ENCODE peak calls at places on chromosomes 4 and X, in seven cellular contexts. One of them, this sample, is unnamed.

GRCh38 chr4:64807821-64808220 is 398.6 kb upstream of the TECRL start:
- DNase-seq in posterior cingulate gyrus: no peak
- DNase-seq in mesothelial cell of epicardium: no peak
- DNase-seq in left ventricle myocardium inferior: no peak
- DNase-seq in Right ventricle myocardium superior: no peak
- DNase-seq in AG20443: no peak
- DNase-seq in cardiac fibroblast: no peak
- DNase-seq in this sample: no peak

GRCh38 chr4:184453402-184454160 is 20.8 kb downstream of the IRF2 start:
- DNase-seq in posterior cingulate gyrus: no peak
- DNase-seq in mesothelial cell of epicardium: no peak
- DNase-seq in left ventricle myocardium inferior: no peak
- DNase-seq in Right ventricle myocardium superior: no peak
- DNase-seq in AG20443: peak; percentile 78
- DNase-seq in cardiac fibroblast: peak; percentile 88
- DNase-seq in this sample: no peak

GRCh38 chrX:115324194-115324593 is 34.7 kb downstream of the LUZP4 start:
- DNase-seq in posterior cingulate gyrus: peak; percentile 23
- DNase-seq in mesothelial cell of epicardium: no peak
- DNase-seq in left ventricle myocardium inferior: peak; percentile 22
- DNase-seq in Right ventricle myocardium superior: peak; percentile 56
- DNase-seq in AG20443: peak; percentile 5
- DNase-seq in cardiac fibroblast: peak; percentile 80
- DNase-seq in this sample: no peak

GRCh38 chr4:26515936-26516335 is 25.7 kb upstream of the CCKAR start:
- DNase-seq in posterior cingulate gyrus: no peak
- DNase-seq in mesothelial cell of epicardium: no peak
- DNase-seq in left ventricle myocardium inferior: no peak
- DNase-seq in Right ventricle myocardium superior: no peak
- DNase-seq in AG20443: no peak
- DNase-seq in cardiac fibroblast: no peak
- DNase-seq in this sample: no peak

GRCh38 chrX:48465336-48465933 is 4.6 kb downstream of the SLC38A5 start:
- DNase-seq in posterior cingulate gyrus: no peak
- DNase-seq in mesothelial cell of epicardium: no peak
- DNase-seq in left ventricle myocardium inferior: no peak
- DNase-seq in Right ventricle myocardium superior: no peak
- DNase-seq in AG20443: peak; percentile 83
- DNase-seq in cardiac fibroblast: peak; percentile 73
- DNase-seq in this sample: no peak

GRCh38 chr4:46444318-46444717 is 54.4 kb upstream of the GABRA2 start:
- DNase-seq in posterior cingulate gyrus: no peak
- DNase-seq in mesothelial cell of epicardium: no peak
- DNase-seq in left ventricle myocardium inferior: no peak
- DNase-seq in Right ventricle myocardium superior: no peak
- DNase-seq in AG20443: no peak
- DNase-seq in cardiac fibroblast: peak; percentile 20
- DNase-seq in this sample: no peak

GRCh38 chrX:70244881-70245280 is 10.4 kb downstream of the AWAT1 start:
- DNase-seq in posterior cingulate gyrus: no peak
- DNase-seq in mesothelial cell of epicardium: no peak
- DNase-seq in left ventricle myocardium inferior: no peak
- DNase-seq in Right ventricle myocardium superior: no peak
- DNase-seq in AG20443: no peak
- DNase-seq in cardiac fibroblast: no peak
- DNase-seq in this sample: no peak

GRCh38 chr4:85495621-85496020 is 20.7 kb downstream of the ARHGAP24 start:
- DNase-seq in posterior cingulate gyrus: no peak
- DNase-seq in mesothelial cell of epicardium: no peak
- DNase-seq in left ventricle myocardium inferior: no peak
- DNase-seq in Right ventricle myocardium superior: no peak
- DNase-seq in AG20443: no peak
- DNase-seq in cardiac fibroblast: no peak
- DNase-seq in this sample: no peak

GRCh38 chr4:1980561-1981041 is 28.2 kb downstream of the NELFA start:
- DNase-seq in posterior cingulate gyrus: no peak
- DNase-seq in mesothelial cell of epicardium: no peak
- DNase-seq in left ventricle myocardium inferior: no peak
- DNase-seq in Right ventricle myocardium superior: no peak
- DNase-seq in AG20443: no peak
- DNase-seq in cardiac fibroblast: no peak
- DNase-seq in this sample: no peak

GRCh38 chr4:157226035-157226434 is 5.5 kb downstream of the GRIA2 start:
- DNase-seq in posterior cingulate gyrus: no peak
- DNase-seq in mesothelial cell of epicardium: no peak
- DNase-seq in left ventricle myocardium inferior: no peak
- DNase-seq in Right ventricle myocardium superior: no peak
- DNase-seq in AG20443: no peak
- DNase-seq in cardiac fibroblast: no peak
- DNase-seq in this sample: no peak

GRCh38 chr4:61772116-61772515 is 572.0 kb downstream of the ADGRL3 start:
- DNase-seq in posterior cingulate gyrus: no peak
- DNase-seq in mesothelial cell of epicardium: no peak
- DNase-seq in left ventricle myocardium inferior: no peak
- DNase-seq in Right ventricle myocardium superior: no peak
- DNase-seq in AG20443: no peak
- DNase-seq in cardiac fibroblast: no peak
- DNase-seq in this sample: no peak

GRCh38 chr4:25401066-25401465 is 24.0 kb downstream of the ANAPC4 start:
- DNase-seq in posterior cingulate gyrus: no peak
- DNase-seq in mesothelial cell of epicardium: no peak
- DNase-seq in left ventricle myocardium inferior: no peak
- DNase-seq in Right ventricle myocardium superior: no peak
- DNase-seq in AG20443: no peak
- DNase-seq in cardiac fibroblast: no peak
- DNase-seq in this sample: no peak

GRCh38 chrX:2748171-2748814 is 3.5 kb upstream of the XG start:
- DNase-seq in posterior cingulate gyrus: no peak
- DNase-seq in mesothelial cell of epicardium: no peak
- DNase-seq in left ventricle myocardium inferior: no peak
- DNase-seq in Right ventricle myocardium superior: no peak
- DNase-seq in AG20443: no peak
- DNase-seq in cardiac fibroblast: no peak
- DNase-seq in this sample: no peak

This sample was measured in stimulated activated CD8-positive, alpha-beta memory T cell treated with anti-CD3 and anti-CD28 coated beads, Interleukin-15, amount 100 ng/mL, for 4 hours.